ENCODE peak calls at places on chromosomes 16 and 17, in nine cellular contexts. J is HepG2, K is PC-3, N is adrenal gland, W is upper lobe of right lung, X is neural progenitor cell, G is HL-60, Y is A549, O is body of pancreas. S is an unnamed sample.

GRCh38 chr17:57288034-57288752 is 31.9 kb downstream of the MSI2 start:
- DNase-seq in O (no peak), G (no peak), Y (no peak), J (no peak), W (no peak), N (peak; percentile 56), K (no peak), X (no peak), S (no peak)

GRCh38 chr16:24689128-24689527 is 40.3 kb upstream of the TNRC6A start:
- DNase-seq in K (peak; percentile 14), G (no peak), N (peak; percentile 50), Y (peak; percentile 85), O (no peak), J (peak; percentile 53), X (peak; percentile 63), W (no peak), S (no peak)

GRCh38 chr17:76262732-76263344 is 2.3 kb upstream of the UBALD2 start:
- DNase-seq in W (no peak), Y (no peak), N (no peak), J (no peak), X (no peak), O (peak; percentile 73), K (peak; percentile 94), G (no peak), S (no peak)

GRCh38 chr17:36881323-36881722 is 56.0 kb upstream of the LHX1 start:
- DNase-seq in J (no peak), Y (no peak), N (no peak), O (no peak), G (no peak), X (no peak), K (no peak), W (no peak), S (no peak)

GRCh38 chr17:83084621-83085056 is 5.2 kb downstream of the METRNL start:
- DNase-seq in K (no peak), X (no peak), G (no peak), O (no peak), N (no peak), W (peak; percentile 93), J (no peak), Y (no peak), S (no peak)

GRCh38 chr17:75325827-75326586 is 36.8 kb upstream of the SLC25A19 start:
- DNase-seq in X (no peak), J (no peak), W (peak; percentile 33), N (no peak), Y (no peak), K (no peak), O (no peak), G (no peak), S (no peak)

GRCh38 chr17:60745544-60745943 is 67.9 kb downstream of the BCAS3 start:
- DNase-seq in G (no peak), W (no peak), Y (peak; percentile 22), K (peak; percentile 12), X (no peak), J (no peak), O (no peak), N (no peak), S (no peak)

GRCh38 chr16:57384248-57385070 is 12.2 kb downstream of the CX3CL1 start:
- DNase-seq in G (no peak), N (no peak), J (no peak), Y (no peak), K (no peak), W (no peak), O (no peak), X (no peak), S (no peak)

GRCh38 chr16:8686031-8686621 is 11.7 kb downstream of the ABAT start:
- DNase-seq in O (peak; percentile 52), K (peak; percentile 32), N (no peak), G (no peak), X (peak; percentile 86), J (no peak), W (no peak), Y (no peak), S (no peak)

GRCh38 chr16:9112166-9112843 is 20.9 kb downstream of the HAPSTR1 start:
- DNase-seq in G (no peak), Y (peak; percentile 17), W (no peak), O (no peak), X (no peak), J (peak; percentile 72), N (no peak), K (no peak), S (no peak)

GRCh38 chr17:19513897-19514488 is 19.7 kb upstream of the SLC47A1 start:
- DNase-seq in K (peak; percentile 84), G (no peak), J (peak; percentile 68), O (peak; percentile 73), Y (peak; percentile 82), X (peak; percentile 79), W (peak; percentile 75), N (peak; percentile 71), S (peak; percentile 44)

GRCh38 chr17:37519241-37519985 is 29.7 kb downstream of the DUSP14 start:
- DNase-seq in J (no peak), O (no peak), X (no peak), W (no peak), N (no peak), Y (no peak), G (no peak), K (no peak), S (no peak)

GRCh38 chr16:30813821-30814189 is 26.8 kb upstream of the ZNF629 start:
- DNase-seq in J (no peak), X (no peak), G (no peak), W (no peak), K (no peak), N (no peak), Y (no peak), O (no peak), S (no peak)

GRCh38 chr17:19657182-19657581 is 8.6 kb downstream of the ALDH3A2 start:
- DNase-seq in K (no peak), J (peak; percentile 56), Y (no peak), O (no peak), G (no peak), X (no peak), W (no peak), N (no peak), S (no peak)

GRCh38 chr17:57257911-57258885 is 1.9 kb downstream of the MSI2 start:
- DNase-seq in N (no peak), K (peak; percentile 20), O (no peak), X (peak; percentile 69), Y (no peak), G (no peak), J (peak; percentile 39), W (no peak), S (no peak)

GRCh38 chr17:4887581-4887980 is 11.8 kb upstream of the C17orf107 start:
- DNase-seq in Y (no peak), X (no peak), O (no peak), J (no peak), N (no peak), W (no peak), G (no peak), K (no peak), S (no peak)

GRCh38 chr16:1537138-1537577 is 3.7 kb downstream of the TMEM204 start:
- DNase-seq in Y (no peak), N (no peak), K (no peak), O (no peak), X (no peak), W (peak; percentile 62), G (no peak), J (no peak), S (no peak)

GRCh38 chr17:1351967-1352366 is 48.1 kb downstream of the YWHAE start:
- DNase-seq in J (no peak), K (no peak), O (no peak), N (no peak), W (no peak), G (no peak), X (no peak), Y (no peak), S (no peak)

GRCh38 chr17:77790143-77790829 is 168.2 kb upstream of the TNRC6C start:
- DNase-seq in K (no peak), N (no peak), G (no peak), O (no peak), Y (no peak), J (no peak), X (peak; percentile 42), W (no peak), S (no peak)

DNA sequence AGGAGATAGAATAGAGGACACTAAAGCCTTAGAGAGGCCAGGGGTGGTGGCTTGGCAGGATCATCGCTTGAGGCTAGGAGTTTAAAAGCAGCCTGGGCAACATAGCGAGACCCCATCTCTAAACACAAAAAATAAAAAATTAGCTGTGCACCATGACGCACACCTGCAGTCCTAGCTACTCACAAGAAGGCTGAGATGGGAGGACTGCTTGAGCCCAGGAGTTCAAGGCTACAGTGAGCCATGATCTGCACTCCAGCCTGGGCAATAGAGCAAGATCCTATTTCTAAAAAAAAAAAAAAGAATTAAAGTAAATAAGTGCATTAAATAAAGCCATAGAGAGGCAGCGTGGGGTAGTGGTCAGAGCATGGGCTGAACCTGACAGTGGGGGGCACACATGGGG is 19.1 kb downstream of the SBK1 start:
- DNase-seq in W (no peak), X (no peak), Y (no peak), G (no peak), N (no peak), J (no peak), O (no peak), K (no peak), S (no peak)
- H3K27ac ChIP-seq in W (no peak overlapping the region), X (no peak overlapping the region), Y (no peak overlapping the region), G (no peak overlapping the region), N (no peak overlapping the region), J (no peak overlapping the region), O (no peak overlapping the region), K (no peak overlapping the region), S (no peak overlapping the region)

DNA sequence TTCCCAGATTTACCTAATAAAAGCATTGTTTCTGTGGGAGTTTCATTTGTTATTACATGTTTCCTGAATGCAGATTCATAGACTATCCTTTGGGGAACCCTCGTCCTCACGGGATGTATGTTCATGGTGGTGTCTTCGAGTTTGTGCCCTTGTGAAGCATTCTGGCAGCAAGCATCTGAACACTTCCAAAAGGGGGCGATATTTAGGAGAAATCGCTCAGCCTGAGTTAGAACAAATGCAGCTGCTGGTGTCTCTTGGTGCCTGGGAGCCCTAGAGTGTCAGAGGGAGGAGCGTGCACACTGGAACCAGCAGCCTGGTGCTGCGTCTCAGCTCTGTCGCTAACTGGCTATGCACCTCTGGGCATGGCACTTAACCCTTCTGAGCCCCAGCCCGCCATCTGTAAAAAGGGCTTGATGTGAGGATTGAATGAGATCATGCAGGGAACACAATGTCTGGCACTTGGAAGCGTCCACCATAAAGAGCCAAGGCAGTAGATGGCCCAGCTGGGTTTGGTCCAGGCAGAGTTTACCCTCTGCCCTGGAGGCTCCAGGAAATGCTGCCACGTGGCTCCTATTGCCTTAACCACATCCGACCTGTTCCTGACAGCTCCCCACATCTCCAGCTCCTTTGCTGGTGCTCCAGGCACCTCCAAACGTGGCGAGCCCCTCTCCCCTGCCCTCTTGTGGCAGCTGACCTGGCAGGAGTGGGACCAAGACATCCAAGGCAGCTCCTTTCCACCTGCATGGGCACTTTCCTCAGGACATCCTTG is 25.0 kb upstream of the C16orf78 start:
- DNase-seq in X (no peak), N (no peak), O (no peak), W (no peak), J (no peak), K (no peak), Y (peak; percentile 13), G (no peak), S (no peak)
- TF ChIP-seq CTCF in X (peak; percentile 26), N (no peak), O (no peak), W (no peak), J (peak; percentile 17), K (peak; percentile 12), Y (no peak), G (no peak), S (no peak)

GRCh38 chr16:66367968-66368891 is 1.7 kb downstream of the CDH5 start:
- DNase-seq in W (peak; percentile 57), K (no peak), X (peak; percentile 44), O (no peak), J (no peak), Y (no peak), G (no peak), N (no peak), S (no peak)
- H3K27ac ChIP-seq in W (peak overlapping the region; percentile 80), K (no peak overlapping the region), X (no peak overlapping the region), O (no peak overlapping the region), J (no peak overlapping the region), Y (peak overlapping the region; percentile 17), G (no peak overlapping the region), N (no peak overlapping the region), S (no peak overlapping the region)

GRCh38 chr17:34519286-34519685 is 60.1 kb upstream of the TMEM132E start:
- DNase-seq in G (peak; percentile 20), O (no peak), N (no peak), K (no peak), W (no peak), Y (peak; percentile 21), J (peak; percentile 8), X (peak; percentile 86), S (no peak)
- TF ChIP-seq CTCF in G (peak; percentile 66), O (no peak), N (no peak), K (peak; percentile 40), W (peak; percentile 45), Y (peak; percentile 31), J (peak; percentile 52), X (peak; percentile 80), S (no peak)

S was measured in RWPE1.